ENCODE peak calls at places on chromosomes 5 and 9, in eight cellular contexts. One of them, this sample, is unnamed.

GRCh38 chr9:127311239-127311741 is 46.7 kb downstream of the GARNL3 start:
- DNase-seq in neural progenitor cell: peak; percentile 55
- DNase-seq in cardiac muscle cell: peak; percentile 27
- DNase-seq in PC-3: peak; percentile 86
- DNase-seq in uterus: no peak
- DNase-seq in body of pancreas: peak; percentile 56
- DNase-seq in astrocyte: peak; percentile 59
- DNase-seq in suprapubic skin: no peak
- DNase-seq in this sample: peak; percentile 53

GRCh38 chr5:54469655-54470054 is 14.2 kb downstream of the HSPB3 start:
- DNase-seq in uterus: no peak
- DNase-seq in suprapubic skin: no peak
- DNase-seq in astrocyte: no peak
- DNase-seq in body of pancreas: no peak
- DNase-seq in cardiac muscle cell: no peak
- DNase-seq in neural progenitor cell: no peak
- DNase-seq in PC-3: no peak
- DNase-seq in this sample: no peak

GRCh38 chr5:127028822-127029457 is 1.4 kb downstream of the MARCHF3 start:
- DNase-seq in neural progenitor cell: no peak
- DNase-seq in PC-3: peak; percentile 32
- DNase-seq in body of pancreas: peak; percentile 16
- DNase-seq in cardiac muscle cell: peak; percentile 29
- DNase-seq in suprapubic skin: no peak
- DNase-seq in astrocyte: no peak
- DNase-seq in uterus: no peak
- DNase-seq in this sample: peak; percentile 82

GRCh38 chr5:156000115-156000514 is 326.8 kb upstream of the SGCD start:
- DNase-seq in astrocyte: no peak
- DNase-seq in PC-3: no peak
- DNase-seq in body of pancreas: no peak
- DNase-seq in suprapubic skin: no peak
- DNase-seq in neural progenitor cell: no peak
- DNase-seq in cardiac muscle cell: no peak
- DNase-seq in uterus: no peak
- DNase-seq in this sample: no peak

GRCh38 chr9:131289301-131290038 is at the start of gene PLPP7:
- DNase-seq in cardiac muscle cell: peak; percentile 80
- DNase-seq in astrocyte: peak; percentile 57
- DNase-seq in body of pancreas: peak; percentile 31
- DNase-seq in PC-3: no peak
- DNase-seq in neural progenitor cell: peak; percentile 69
- DNase-seq in suprapubic skin: no peak
- DNase-seq in uterus: peak; percentile 70
- DNase-seq in this sample: peak; percentile 84

GRCh38 chr5:132949151-132949550 is 14.3 kb downstream of the AFF4 start:
- DNase-seq in suprapubic skin: no peak
- DNase-seq in uterus: no peak
- DNase-seq in PC-3: no peak
- DNase-seq in body of pancreas: no peak
- DNase-seq in neural progenitor cell: no peak
- DNase-seq in astrocyte: no peak
- DNase-seq in cardiac muscle cell: peak; percentile 7
- DNase-seq in this sample: no peak

GRCh38 chr9:114958021-114958846 is 27.8 kb upstream of the TNFSF8 start:
- DNase-seq in PC-3: no peak
- DNase-seq in neural progenitor cell: no peak
- DNase-seq in suprapubic skin: peak; percentile 61
- DNase-seq in cardiac muscle cell: no peak
- DNase-seq in astrocyte: no peak
- DNase-seq in uterus: no peak
- DNase-seq in body of pancreas: no peak
- DNase-seq in this sample: no peak

GRCh38 chr5:138035605-138036537 is 3.0 kb upstream of the FAM13B start:
- DNase-seq in body of pancreas: peak; percentile 68
- DNase-seq in astrocyte: peak; percentile 73
- DNase-seq in suprapubic skin: no peak
- DNase-seq in PC-3: peak; percentile 80
- DNase-seq in uterus: peak; percentile 38
- DNase-seq in cardiac muscle cell: peak; percentile 91
- DNase-seq in neural progenitor cell: peak; percentile 94
- DNase-seq in this sample: peak; percentile 91

GRCh38 chr5:154385236-154385512 is 60.6 kb upstream of the SAP30L start:
- DNase-seq in PC-3: no peak
- DNase-seq in uterus: no peak
- DNase-seq in suprapubic skin: no peak
- DNase-seq in cardiac muscle cell: no peak
- DNase-seq in astrocyte: no peak
- DNase-seq in body of pancreas: no peak
- DNase-seq in neural progenitor cell: no peak
- DNase-seq in this sample: no peak

GRCh38 chr5:56516936-56517521 is 283.9 kb upstream of the ANKRD55 start:
- DNase-seq in body of pancreas: peak; percentile 29
- DNase-seq in suprapubic skin: no peak
- DNase-seq in uterus: no peak
- DNase-seq in PC-3: no peak
- DNase-seq in neural progenitor cell: no peak
- DNase-seq in cardiac muscle cell: no peak
- DNase-seq in astrocyte: no peak
- DNase-seq in this sample: no peak

GRCh38 chr9:118331622-118332045 is 627.4 kb downstream of the TLR4 start:
- DNase-seq in body of pancreas: no peak
- DNase-seq in astrocyte: peak; percentile 92
- DNase-seq in suprapubic skin: no peak
- DNase-seq in neural progenitor cell: no peak
- DNase-seq in uterus: no peak
- DNase-seq in cardiac muscle cell: no peak
- DNase-seq in PC-3: peak; percentile 53
- DNase-seq in this sample: no peak

GRCh38 chr5:75566710-75567309 is 44.4 kb upstream of the ANKDD1B start:
- DNase-seq in cardiac muscle cell: peak; percentile 31
- DNase-seq in neural progenitor cell: no peak
- DNase-seq in uterus: no peak
- DNase-seq in body of pancreas: no peak
- DNase-seq in suprapubic skin: no peak
- DNase-seq in PC-3: peak; percentile 88
- DNase-seq in astrocyte: peak; percentile 96
- DNase-seq in this sample: peak; percentile 9

GRCh38 chr5:172659909-172660628 is 19.0 kb downstream of the NEURL1B start:
- DNase-seq in body of pancreas: peak; percentile 90
- DNase-seq in astrocyte: peak; percentile 84
- DNase-seq in suprapubic skin: no peak
- DNase-seq in neural progenitor cell: peak; percentile 78
- DNase-seq in PC-3: no peak
- DNase-seq in cardiac muscle cell: peak; percentile 93
- DNase-seq in uterus: peak; percentile 85
- DNase-seq in this sample: peak; percentile 97

GRCh38 chr9:129697111-129697955 is 31.9 kb downstream of the PRRX2 start:
- DNase-seq in PC-3: peak; percentile 6
- DNase-seq in suprapubic skin: peak; percentile 89
- DNase-seq in neural progenitor cell: peak; percentile 85
- DNase-seq in cardiac muscle cell: peak; percentile 75
- DNase-seq in astrocyte: peak; percentile 53
- DNase-seq in uterus: peak; percentile 64
- DNase-seq in body of pancreas: peak; percentile 28
- DNase-seq in this sample: peak; percentile 55

GRCh38 chr5:78550891-78551290 is 97.7 kb downstream of the LHFPL2 start:
- DNase-seq in astrocyte: peak; percentile 75
- DNase-seq in body of pancreas: no peak
- DNase-seq in uterus: no peak
- DNase-seq in neural progenitor cell: no peak
- DNase-seq in cardiac muscle cell: no peak
- DNase-seq in suprapubic skin: no peak
- DNase-seq in PC-3: no peak
- DNase-seq in this sample: no peak

GRCh38 chr5:78547171-78547570 is 101.4 kb downstream of the LHFPL2 start:
- DNase-seq in cardiac muscle cell: no peak
- DNase-seq in neural progenitor cell: no peak
- DNase-seq in body of pancreas: no peak
- DNase-seq in astrocyte: peak; percentile 72
- DNase-seq in uterus: no peak
- DNase-seq in PC-3: no peak
- DNase-seq in suprapubic skin: no peak
- DNase-seq in this sample: no peak

GRCh38 chr5:78547731-78548189 is 100.8 kb downstream of the LHFPL2 start:
- DNase-seq in body of pancreas: peak; percentile 43
- DNase-seq in PC-3: no peak
- DNase-seq in astrocyte: peak; percentile 68
- DNase-seq in suprapubic skin: peak; percentile 93
- DNase-seq in neural progenitor cell: no peak
- DNase-seq in uterus: peak; percentile 97
- DNase-seq in cardiac muscle cell: no peak
- DNase-seq in this sample: no peak

GRCh38 chr5:78548216-78548615 is 100.4 kb downstream of the LHFPL2 start:
- DNase-seq in astrocyte: no peak
- DNase-seq in PC-3: no peak
- DNase-seq in uterus: no peak
- DNase-seq in body of pancreas: no peak
- DNase-seq in cardiac muscle cell: no peak
- DNase-seq in suprapubic skin: no peak
- DNase-seq in neural progenitor cell: no peak
- DNase-seq in this sample: no peak

GRCh38 chr5:78549043-78549442 is 99.5 kb downstream of the LHFPL2 start:
- DNase-seq in suprapubic skin: no peak
- DNase-seq in body of pancreas: no peak
- DNase-seq in PC-3: no peak
- DNase-seq in uterus: no peak
- DNase-seq in neural progenitor cell: no peak
- DNase-seq in astrocyte: no peak
- DNase-seq in cardiac muscle cell: no peak
- DNase-seq in this sample: no peak
- H3K27ac ChIP-seq in suprapubic skin: peak overlapping the region; percentile 84
- H3K27ac ChIP-seq in body of pancreas: peak overlapping the region; percentile 29
- H3K27ac ChIP-seq in PC-3: no peak overlapping the region
- H3K27ac ChIP-seq in uterus: peak overlapping the region; percentile 89
- H3K27ac ChIP-seq in neural progenitor cell: no peak overlapping the region
- H3K27ac ChIP-seq in astrocyte: no peak overlapping the region
- H3K27ac ChIP-seq in cardiac muscle cell: peak overlapping the region; percentile 27
- H3K27ac ChIP-seq in this sample: no peak overlapping the region

DNA sequence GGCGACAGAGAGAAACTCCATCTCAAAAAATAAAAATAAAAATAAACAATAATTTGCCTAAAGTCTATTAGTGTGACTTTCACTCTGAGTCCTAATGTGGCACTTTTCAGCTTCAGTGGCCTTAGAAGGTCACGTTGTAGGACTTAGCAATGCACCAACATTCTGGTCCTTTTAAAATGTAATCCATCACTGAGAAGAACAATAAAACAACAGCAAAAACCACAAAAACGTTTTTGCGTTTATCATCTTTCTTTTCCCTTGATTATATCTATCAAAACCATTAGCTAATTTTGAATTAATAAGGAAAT is 190.1 kb upstream of the ZNF608 start:
- DNase-seq in uterus: no peak
- DNase-seq in cardiac muscle cell: no peak
- DNase-seq in astrocyte: no peak
- DNase-seq in suprapubic skin: no peak
- DNase-seq in neural progenitor cell: no peak
- DNase-seq in PC-3: no peak
- DNase-seq in body of pancreas: no peak
- DNase-seq in this sample: no peak
- H3K9me3 ChIP-seq in uterus: no peaks in the 10 kb centered on the region
- H3K9me3 ChIP-seq in cardiac muscle cell: no peaks in the 10 kb centered on the region
- H3K9me3 ChIP-seq in astrocyte: no peaks in the 10 kb centered on the region
- H3K9me3 ChIP-seq in suprapubic skin: no peaks in the 10 kb centered on the region
- H3K9me3 ChIP-seq in neural progenitor cell: no peaks in the 10 kb centered on the region
- H3K9me3 ChIP-seq in PC-3: no peaks in the 10 kb centered on the region
- H3K9me3 ChIP-seq in body of pancreas: no peaks in the 10 kb centered on the region
- H3K9me3 ChIP-seq in this sample: no peaks in the 10 kb centered on the region

GRCh38 chr9:124343533-124344290 is 71.5 kb downstream of the PSMB7 start:
- DNase-seq in body of pancreas: no peak
- DNase-seq in suprapubic skin: no peak
- DNase-seq in PC-3: no peak
- DNase-seq in cardiac muscle cell: no peak
- DNase-seq in astrocyte: no peak
- DNase-seq in uterus: no peak
- DNase-seq in neural progenitor cell: no peak
- DNase-seq in this sample: no peak

GRCh38 chr9:124342946-124343485 is 72.2 kb downstream of the PSMB7 start:
- DNase-seq in suprapubic skin: no peak
- DNase-seq in neural progenitor cell: peak; percentile 75
- DNase-seq in cardiac muscle cell: no peak
- DNase-seq in PC-3: peak; percentile 87
- DNase-seq in body of pancreas: no peak
- DNase-seq in astrocyte: peak; percentile 86
- DNase-seq in uterus: peak; percentile 76
- DNase-seq in this sample: peak; percentile 93

GRCh38 chr9:124345063-124345462 is 70.2 kb downstream of the PSMB7 start:
- DNase-seq in PC-3: no peak
- DNase-seq in suprapubic skin: no peak
- DNase-seq in uterus: no peak
- DNase-seq in astrocyte: no peak
- DNase-seq in neural progenitor cell: no peak
- DNase-seq in body of pancreas: no peak
- DNase-seq in cardiac muscle cell: no peak
- DNase-seq in this sample: no peak

GRCh38 chr9:124345751-124346281 is 69.4 kb downstream of the PSMB7 start:
- DNase-seq in neural progenitor cell: no peak
- DNase-seq in astrocyte: no peak
- DNase-seq in cardiac muscle cell: no peak
- DNase-seq in uterus: no peak
- DNase-seq in PC-3: no peak
- DNase-seq in suprapubic skin: no peak
- DNase-seq in body of pancreas: no peak
- DNase-seq in this sample: no peak

DNA sequence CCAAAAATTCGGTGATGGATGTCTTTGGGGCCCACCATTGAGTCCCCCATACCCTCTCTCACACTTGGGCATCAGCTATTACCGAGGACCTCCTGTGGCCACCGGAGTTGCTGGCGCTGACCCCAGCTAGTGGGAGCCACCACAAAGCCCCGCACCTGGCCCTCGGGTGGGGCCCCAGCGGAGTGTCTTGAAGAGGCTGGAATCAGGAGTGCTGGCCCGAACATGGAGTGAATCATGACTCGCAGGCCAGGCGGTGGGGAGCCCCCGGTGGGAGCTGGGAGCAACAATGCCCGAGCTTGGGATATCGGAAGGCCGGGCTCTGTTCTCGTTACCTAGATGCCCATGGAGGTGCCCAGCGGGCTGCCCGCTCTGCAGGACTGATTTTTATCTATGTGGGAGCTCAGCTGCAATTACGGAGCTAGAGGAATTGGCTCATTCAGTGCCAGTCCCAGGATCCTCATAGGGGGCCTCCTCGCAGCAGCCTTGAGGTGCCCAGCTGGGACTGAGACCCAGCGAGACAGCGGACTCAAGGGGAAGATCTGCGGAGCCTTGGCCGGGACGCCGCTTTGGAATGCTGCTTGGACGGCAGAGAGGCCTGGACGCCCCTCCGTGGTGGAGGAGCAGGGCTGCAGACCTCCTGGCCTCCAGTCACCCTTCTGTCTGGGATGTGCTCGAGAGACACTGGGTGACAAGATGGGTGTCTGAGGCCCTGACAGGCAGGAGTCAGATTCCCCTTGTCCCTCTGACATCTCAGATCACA is 70.8 kb downstream of the PSMB7 start:
- DNase-seq in astrocyte: no peak
- DNase-seq in uterus: no peak
- DNase-seq in PC-3: no peak
- DNase-seq in suprapubic skin: no peak
- DNase-seq in body of pancreas: no peak
- DNase-seq in neural progenitor cell: no peak
- DNase-seq in cardiac muscle cell: no peak
- DNase-seq in this sample: peak; percentile 41
- H3K36me3 ChIP-seq in astrocyte: peaks cover 26% of the 10 kb centered on the region
- H3K36me3 ChIP-seq in uterus: no peaks in the 10 kb centered on the region
- H3K36me3 ChIP-seq in PC-3: peaks cover 6% of the 10 kb centered on the region
- H3K36me3 ChIP-seq in suprapubic skin: peaks cover 64% of the 10 kb centered on the region
- H3K36me3 ChIP-seq in body of pancreas: peaks cover 6% of the 10 kb centered on the region
- H3K36me3 ChIP-seq in neural progenitor cell: no peaks in the 10 kb centered on the region
- H3K36me3 ChIP-seq in cardiac muscle cell: peaks cover 7% of the 10 kb centered on the region
- H3K36me3 ChIP-seq in this sample: peaks cover 20% of the 10 kb centered on the region

GRCh38 chr5:51881901-51882300 is 498.7 kb downstream of the ISL1 start:
- DNase-seq in body of pancreas: no peak
- DNase-seq in uterus: no peak
- DNase-seq in astrocyte: no peak
- DNase-seq in PC-3: no peak
- DNase-seq in neural progenitor cell: peak; percentile 43
- DNase-seq in cardiac muscle cell: peak; percentile 35
- DNase-seq in suprapubic skin: no peak
- DNase-seq in this sample: no peak
- H3K27ac ChIP-seq in body of pancreas: no peak overlapping the region
- H3K27ac ChIP-seq in uterus: no peak overlapping the region
- H3K27ac ChIP-seq in astrocyte: no peak overlapping the region
- H3K27ac ChIP-seq in PC-3: no peak overlapping the region
- H3K27ac ChIP-seq in neural progenitor cell: no peak overlapping the region
- H3K27ac ChIP-seq in cardiac muscle cell: peak overlapping the region; percentile 69
- H3K27ac ChIP-seq in suprapubic skin: no peak overlapping the region
- H3K27ac ChIP-seq in this sample: no peak overlapping the region

This sample was measured in SJCRH30.